ENCODE peak calls at places on chromosomes 1 and 21, in five cellular contexts. One of them, this sample, is unnamed.
A peak's percentile ranks its signal among the peaks of the same experiment; 100 is the strongest.

GRCh38 chr1:37846634-37847339 is 12.6 kb downstream of the MTF1 start:
- DNase-seq in OCI-LY7: no peak
- DNase-seq in fibroblast of the aortic adventitia: no peak
- DNase-seq in heart right ventricle: no peak
- DNase-seq in MM.1S: no peak
- DNase-seq in this sample: peak; percentile 23

GRCh38 chr1:246008256-246008901 is 498.7 kb downstream of the SMYD3 start:
- DNase-seq in OCI-LY7: no peak
- DNase-seq in fibroblast of the aortic adventitia: no peak
- DNase-seq in heart right ventricle: no peak
- DNase-seq in MM.1S: no peak
- DNase-seq in this sample: no peak

GRCh38 chr1:20336105-20336605 is 45.5 kb downstream of the VWA5B1 start:
- DNase-seq in OCI-LY7: no peak
- DNase-seq in fibroblast of the aortic adventitia: no peak
- DNase-seq in heart right ventricle: no peak
- DNase-seq in MM.1S: no peak
- DNase-seq in this sample: no peak

GRCh38 chr1:7695181-7696117 is 75.6 kb upstream of the VAMP3 start:
- DNase-seq in OCI-LY7: no peak
- DNase-seq in fibroblast of the aortic adventitia: no peak
- DNase-seq in heart right ventricle: no peak
- DNase-seq in MM.1S: no peak
- DNase-seq in this sample: no peak

GRCh38 chr21:38349111-38349746 is 92.4 kb downstream of the KCNJ15 start:
- DNase-seq in OCI-LY7: no peak
- DNase-seq in fibroblast of the aortic adventitia: no peak
- DNase-seq in heart right ventricle: no peak
- DNase-seq in MM.1S: no peak
- DNase-seq in this sample: peak; percentile 87

GRCh38 chr1:205812271-205812877 is 624 bp downstream of the SLC41A1 start:
- DNase-seq in OCI-LY7: peak; percentile 29
- DNase-seq in fibroblast of the aortic adventitia: peak; percentile 21
- DNase-seq in heart right ventricle: no peak
- DNase-seq in MM.1S: peak; percentile 13
- DNase-seq in this sample: peak; percentile 16

GRCh38 chr1:43312212-43312623 is 11.4 kb downstream of the TIE1 start:
- DNase-seq in OCI-LY7: no peak
- DNase-seq in fibroblast of the aortic adventitia: no peak
- DNase-seq in heart right ventricle: no peak
- DNase-seq in MM.1S: no peak
- DNase-seq in this sample: no peak

GRCh38 chr1:113784104-113784779 is 25.0 kb upstream of the PHTF1 start:
- DNase-seq in OCI-LY7: no peak
- DNase-seq in fibroblast of the aortic adventitia: no peak
- DNase-seq in heart right ventricle: no peak
- DNase-seq in MM.1S: peak; percentile 72
- DNase-seq in this sample: peak; percentile 13

GRCh38 chr1:165144757-165145397 is 211.6 kb downstream of the LMX1A start:
- DNase-seq in OCI-LY7: peak; percentile 42
- DNase-seq in fibroblast of the aortic adventitia: peak; percentile 72
- DNase-seq in heart right ventricle: no peak
- DNase-seq in MM.1S: peak; percentile 74
- DNase-seq in this sample: peak; percentile 74

GRCh38 chr1:160220301-160220700 is 15.1 kb downstream of the PEA15 start:
- DNase-seq in OCI-LY7: no peak
- DNase-seq in fibroblast of the aortic adventitia: no peak
- DNase-seq in heart right ventricle: no peak
- DNase-seq in MM.1S: no peak
- DNase-seq in this sample: no peak

DNA sequence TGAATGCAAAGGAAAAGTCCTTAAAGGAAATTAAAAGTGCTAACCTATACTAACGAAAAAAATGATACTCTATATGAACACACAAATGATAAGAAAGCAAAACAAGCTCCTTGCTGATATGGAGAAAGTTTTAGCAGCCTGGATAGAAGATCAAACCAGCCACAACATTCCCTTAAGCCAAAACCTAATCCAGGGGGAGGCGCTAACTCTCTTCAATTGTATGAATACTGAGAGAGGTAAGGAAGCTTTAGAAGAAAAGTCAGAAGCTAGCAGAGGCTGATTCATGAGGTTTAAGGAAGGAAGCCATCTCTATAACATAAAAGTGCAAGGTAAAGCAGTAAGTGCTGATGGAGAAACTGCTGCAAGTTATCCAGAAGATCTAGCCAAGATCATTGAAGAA is 3.4 kb downstream of the KRTAP23-1 start:
- DNase-seq in OCI-LY7: no peak
- DNase-seq in fibroblast of the aortic adventitia: no peak
- DNase-seq in heart right ventricle: no peak
- DNase-seq in MM.1S: no peak
- DNase-seq in this sample: no peak
- TF ChIP-seq CTCF in OCI-LY7: no peak
- TF ChIP-seq CTCF in fibroblast of the aortic adventitia: no peak
- TF ChIP-seq CTCF in heart right ventricle: no peak
- TF ChIP-seq CTCF in MM.1S: no peak
- TF ChIP-seq CTCF in this sample: no peak

GRCh38 chr1:24321150-24321549 is 2.0 kb downstream of the GRHL3 start:
- DNase-seq in OCI-LY7: no peak
- DNase-seq in fibroblast of the aortic adventitia: no peak
- DNase-seq in heart right ventricle: no peak
- DNase-seq in MM.1S: peak; percentile 13
- DNase-seq in this sample: no peak
- H3K4me3 ChIP-seq in OCI-LY7: peak overlapping the region; percentile 67
- H3K4me3 ChIP-seq in fibroblast of the aortic adventitia: no peak overlapping the region
- H3K4me3 ChIP-seq in heart right ventricle: peak overlapping the region; percentile 64
- H3K4me3 ChIP-seq in MM.1S: peak overlapping the region; percentile 69
- H3K4me3 ChIP-seq in this sample: no peak overlapping the region

GRCh38 chr21:24899138-24899537 is 708.1 kb downstream of the MRPL39 start:
- DNase-seq in OCI-LY7: no peak
- DNase-seq in fibroblast of the aortic adventitia: no peak
- DNase-seq in heart right ventricle: no peak
- DNase-seq in MM.1S: no peak
- DNase-seq in this sample: no peak

GRCh38 chr21:24894324-24894723 is 713.0 kb downstream of the MRPL39 start:
- DNase-seq in OCI-LY7: no peak
- DNase-seq in fibroblast of the aortic adventitia: no peak
- DNase-seq in heart right ventricle: no peak
- DNase-seq in MM.1S: no peak
- DNase-seq in this sample: no peak

GRCh38 chr21:24897883-24898282 is 709.4 kb downstream of the MRPL39 start:
- DNase-seq in OCI-LY7: no peak
- DNase-seq in fibroblast of the aortic adventitia: no peak
- DNase-seq in heart right ventricle: no peak
- DNase-seq in MM.1S: no peak
- DNase-seq in this sample: no peak

GRCh38 chr21:24896735-24897124 is 710.6 kb downstream of the MRPL39 start:
- DNase-seq in OCI-LY7: no peak
- DNase-seq in fibroblast of the aortic adventitia: no peak
- DNase-seq in heart right ventricle: no peak
- DNase-seq in MM.1S: no peak
- DNase-seq in this sample: no peak

DNA sequence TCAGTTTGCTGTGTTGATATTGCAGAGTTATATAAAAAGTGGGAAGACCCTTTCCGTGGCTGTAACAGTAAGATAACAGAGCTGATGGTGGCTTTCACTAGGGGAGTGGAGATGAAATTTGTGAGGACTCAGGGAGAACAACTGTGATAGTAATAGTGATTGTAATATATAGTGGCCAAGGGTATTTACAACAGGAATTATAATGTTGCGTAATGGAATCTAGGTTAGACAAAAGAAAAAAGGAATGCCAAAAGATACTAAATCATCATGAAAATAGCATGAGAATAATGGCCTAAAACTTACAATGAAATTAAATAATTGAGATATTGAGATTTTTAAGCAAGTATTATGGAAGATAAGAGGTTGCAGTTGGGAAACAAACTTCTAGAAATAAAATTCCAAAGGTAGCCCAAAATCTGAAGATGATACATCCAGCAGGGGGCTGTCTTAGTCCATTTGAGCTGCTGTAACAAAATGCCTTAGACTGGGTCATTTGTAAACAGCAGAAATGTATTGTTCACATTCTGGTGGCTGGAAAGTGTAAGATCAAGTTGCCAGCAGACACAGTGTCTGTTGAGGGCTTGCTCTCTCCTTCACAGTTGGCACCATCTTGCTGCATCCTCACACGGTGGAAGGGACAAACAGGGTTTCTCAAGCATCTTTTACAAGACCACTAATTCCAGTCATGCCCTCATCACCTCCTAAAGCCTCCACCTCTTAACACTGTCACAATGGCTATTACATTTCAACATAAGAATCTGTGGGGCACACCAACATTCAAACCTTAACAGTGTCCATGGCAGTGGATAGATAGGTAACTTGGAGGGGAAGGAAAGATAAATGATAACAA is 711.2 kb downstream of the MRPL39 start:
- DNase-seq in OCI-LY7: no peak
- DNase-seq in fibroblast of the aortic adventitia: peak; percentile 10
- DNase-seq in heart right ventricle: no peak
- DNase-seq in MM.1S: peak; percentile 52
- DNase-seq in this sample: peak; percentile 6
- TF ChIP-seq CTCF in OCI-LY7: peak; percentile 19
- TF ChIP-seq CTCF in fibroblast of the aortic adventitia: no peak
- TF ChIP-seq CTCF in heart right ventricle: peak; percentile 65
- TF ChIP-seq CTCF in MM.1S: peak; percentile 62
- TF ChIP-seq CTCF in this sample: peak; percentile 36

GRCh38 chr1:57424231-57425027 is 569 bp upstream of the DAB1 start:
- DNase-seq in OCI-LY7: no peak
- DNase-seq in fibroblast of the aortic adventitia: peak; percentile 18
- DNase-seq in heart right ventricle: peak; percentile 53
- DNase-seq in MM.1S: no peak
- DNase-seq in this sample: peak; percentile 49

GRCh38 chr1:57421366-57421765 is 2.5 kb downstream of the DAB1 start:
- DNase-seq in OCI-LY7: no peak
- DNase-seq in fibroblast of the aortic adventitia: peak; percentile 1
- DNase-seq in heart right ventricle: no peak
- DNase-seq in MM.1S: no peak
- DNase-seq in this sample: no peak

GRCh38 chr1:57422271-57423134 is 1.4 kb downstream of the DAB1 start:
- DNase-seq in OCI-LY7: no peak
- DNase-seq in fibroblast of the aortic adventitia: peak; percentile 10
- DNase-seq in heart right ventricle: no peak
- DNase-seq in MM.1S: no peak
- DNase-seq in this sample: peak; percentile 21

DNA sequence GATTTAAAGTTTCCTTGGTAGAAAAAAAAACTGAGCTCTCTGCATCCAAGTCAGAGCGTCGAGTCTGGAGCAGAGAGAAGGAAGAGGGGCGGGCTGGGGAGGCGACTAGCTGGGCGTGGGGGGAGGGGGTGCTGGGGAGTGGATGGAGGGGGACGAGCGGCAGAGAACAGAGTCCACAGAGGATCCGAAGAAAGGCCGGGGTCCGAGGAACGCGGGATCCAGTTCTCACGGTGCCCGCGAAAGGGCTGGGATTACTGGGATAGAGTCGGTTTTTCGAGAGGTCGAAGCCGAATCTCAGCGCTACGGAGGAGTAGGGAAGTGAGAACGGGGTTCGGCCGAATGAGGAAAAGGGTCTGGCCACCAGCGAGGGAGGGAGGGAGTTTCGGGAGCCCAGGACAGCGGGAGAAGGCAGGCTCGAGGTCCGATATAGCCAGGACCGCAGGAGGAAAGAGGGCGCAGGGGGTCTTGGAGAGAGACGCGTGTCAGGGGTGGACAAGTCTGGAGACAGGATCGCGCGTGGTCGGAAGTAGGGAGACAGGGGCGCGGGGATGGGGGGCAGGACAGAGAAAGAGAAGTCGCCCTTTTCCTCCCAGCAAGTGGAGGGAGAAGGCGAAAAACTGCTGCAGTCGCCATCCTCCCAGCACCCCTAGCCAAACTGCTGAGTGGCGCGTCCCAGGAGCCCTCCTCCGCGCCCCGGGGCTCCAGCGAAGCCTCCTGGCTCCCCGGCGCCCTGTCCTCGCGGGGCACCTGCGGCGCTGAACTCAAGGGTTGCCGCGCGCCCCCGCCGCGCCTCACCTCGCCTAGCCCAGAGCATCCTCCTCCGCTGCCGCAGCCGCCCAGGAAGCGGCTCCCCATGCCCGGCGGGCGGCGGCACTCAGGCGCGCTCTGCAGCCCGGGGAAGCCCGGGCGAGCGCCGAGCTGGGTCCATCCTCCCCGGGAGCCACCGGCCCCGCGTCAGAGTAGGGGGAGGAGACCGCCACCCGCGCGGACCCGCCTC is at the start of gene DAB1:
- DNase-seq in OCI-LY7: no peak
- DNase-seq in fibroblast of the aortic adventitia: peak; percentile 2
- DNase-seq in heart right ventricle: no peak
- DNase-seq in MM.1S: peak; percentile 13
- DNase-seq in this sample: peak; percentile 20
- H3K4me3 ChIP-seq in OCI-LY7: no peak within 1 kb of the TSS
- H3K4me3 ChIP-seq in fibroblast of the aortic adventitia: peak within 1 kb of the TSS; percentile 50
- H3K4me3 ChIP-seq in heart right ventricle: peak within 1 kb of the TSS; percentile 51
- H3K4me3 ChIP-seq in MM.1S: no peak within 1 kb of the TSS
- H3K4me3 ChIP-seq in this sample: peak within 1 kb of the TSS; percentile 50

DNA sequence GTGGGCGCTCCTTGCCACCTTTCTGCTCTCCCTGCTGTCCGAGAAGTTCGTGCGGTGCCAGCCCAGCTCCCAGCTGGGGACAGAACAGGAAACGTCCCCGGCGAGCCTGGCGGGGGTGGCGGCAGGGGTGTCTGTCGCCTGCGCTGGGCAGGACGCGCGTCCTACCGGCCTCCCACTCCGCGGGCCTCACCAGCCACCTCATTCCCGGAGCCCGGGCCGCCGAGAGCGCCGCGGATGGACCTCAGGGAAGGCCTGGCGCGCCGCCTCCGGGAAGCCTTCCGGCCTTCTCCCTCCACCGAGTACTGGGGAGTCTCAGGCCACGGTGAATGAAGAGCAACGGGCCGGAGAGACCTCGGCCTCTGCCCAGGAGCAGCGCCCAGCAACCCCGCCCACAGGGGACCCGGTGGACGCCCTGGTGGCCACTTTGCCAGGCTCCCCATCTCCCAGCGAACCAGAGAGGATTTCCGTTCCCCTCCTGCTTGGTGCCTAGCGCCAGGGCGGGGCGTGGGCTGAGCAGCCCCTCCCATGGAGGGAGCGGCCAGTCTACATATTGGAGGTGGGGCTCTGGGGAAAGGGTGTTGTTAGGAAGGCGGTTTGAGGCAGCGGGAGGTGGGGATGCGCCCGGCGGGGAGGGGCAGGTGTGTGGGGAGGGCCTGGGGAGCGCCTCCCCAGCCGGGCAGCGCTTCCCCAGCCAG is 9.5 kb upstream of the TNFRSF14 start:
- DNase-seq in OCI-LY7: peak; percentile 88
- DNase-seq in fibroblast of the aortic adventitia: peak; percentile 56
- DNase-seq in heart right ventricle: peak; percentile 88
- DNase-seq in MM.1S: peak; percentile 90
- DNase-seq in this sample: peak; percentile 58
- TF ChIP-seq CTCF in OCI-LY7: no peak
- TF ChIP-seq CTCF in fibroblast of the aortic adventitia: no peak
- TF ChIP-seq CTCF in heart right ventricle: peak; percentile 31
- TF ChIP-seq CTCF in MM.1S: no peak
- TF ChIP-seq CTCF in this sample: no peak

This sample was measured in choroid plexus epithelial cell.